ENCODE peak calls at places on chromosomes 3 and 15, in six cellular contexts. J is hepatocyte, S is MM.1S, H is HCT116, W is PC-9, I is PC-3. O is an unnamed sample.

GRCh38 chr3:123272547-123272946 is 70.8 kb downstream of the SEC22A start:
- DNase-seq in J (no peak), S (no peak), H (no peak), W (no peak), I (peak; percentile 22), O (no peak)

GRCh38 chr15:100729461-100729860 is 127.1 kb downstream of the ASB7 start:
- DNase-seq in J (no peak), S (no peak), H (no peak), W (no peak), I (no peak), O (no peak)

GRCh38 chr15:78850926-78851600 is 21.6 kb upstream of the MORF4L1 start:
- DNase-seq in J (no peak), S (no peak), H (no peak), W (no peak), I (no peak), O (peak; percentile 50)

GRCh38 chr3:25856902-25857518 is 67.1 kb downstream of the OXSM start:
- DNase-seq in J (peak; percentile 41), S (peak; percentile 72), H (peak; percentile 22), W (no peak), I (peak; percentile 68), O (peak; percentile 73)

GRCh38 chr3:175129126-175129525 is 270.0 kb downstream of the NAALADL2 start:
- DNase-seq in J (no peak), S (no peak), H (no peak), W (no peak), I (peak; percentile 84), O (no peak)

GRCh38 chr15:53036641-53037040 is 246.5 kb upstream of the ONECUT1 start:
- DNase-seq in J (no peak), S (no peak), H (no peak), W (no peak), I (no peak), O (no peak)

GRCh38 chr3:44117736-44118135 is 124.0 kb upstream of the TOPAZ1 start:
- DNase-seq in J (no peak), S (no peak), H (no peak), W (no peak), I (no peak), O (peak; percentile 34)

GRCh38 chr3:11734-12133 is 184.8 kb upstream of the CHL1 start:
- DNase-seq in J (peak; percentile 33), S (no peak), H (no peak), W (no peak), I (no peak), O (peak; percentile 51)

GRCh38 chr3:61239871-61240270 is 11.4 kb downstream of the FHIT start:
- DNase-seq in J (no peak), S (no peak), H (no peak), W (no peak), I (no peak), O (no peak)

GRCh38 chr15:33963831-33964664 is 4.2 kb upstream of the CHRM5 start:
- DNase-seq in J (peak; percentile 35), S (peak; percentile 41), H (peak; percentile 12), W (no peak), I (peak; percentile 68), O (peak; percentile 75)

GRCh38 chr15:86677316-86677715 is 597.6 kb downstream of the AGBL1 start:
- DNase-seq in J (no peak), S (no peak), H (no peak), W (no peak), I (no peak), O (peak; percentile 29)

GRCh38 chr3:140630366-140630765 is 47.5 kb upstream of the TRIM42 start:
- DNase-seq in J (no peak), S (no peak), H (no peak), W (peak; percentile 36), I (peak; percentile 20), O (no peak)

GRCh38 chr3:87350367-87351199 is 74.2 kb upstream of the POU1F1 start:
- DNase-seq in J (peak; percentile 75), S (peak; percentile 65), H (peak; percentile 38), W (peak; percentile 48), I (peak; percentile 80), O (peak; percentile 72)

GRCh38 chr15:90879730-90880366 is 4.5 kb upstream of the FES start:
- DNase-seq in J (no peak), S (no peak), H (no peak), W (no peak), I (no peak), O (no peak)

GRCh38 chr15:42736178-42736792 is 643 bp downstream of the CDAN1 start:
- DNase-seq in J (peak; percentile 59), S (peak; percentile 19), H (no peak), W (no peak), I (peak; percentile 7), O (peak; percentile 43)

GRCh38 chr15:37791693-37792092 is 142.7 kb upstream of the TMCO5A start:
- DNase-seq in J (no peak), S (no peak), H (no peak), W (no peak), I (no peak), O (no peak)

GRCh38 chr15:30941520-30941919 is 37.8 kb downstream of the FAN1 start:
- DNase-seq in J (no peak), S (no peak), H (no peak), W (no peak), I (no peak), O (peak; percentile 54)

GRCh38 chr3:160928183-160928718 is 172.2 kb downstream of the PPM1L start:
- DNase-seq in J (no peak), S (no peak), H (no peak), W (no peak), I (peak; percentile 50), O (peak; percentile 28)

GRCh38 chr3:178880274-178880673 is 191.3 kb downstream of the ZMAT3 start:
- DNase-seq in J (no peak), S (no peak), H (no peak), W (no peak), I (no peak), O (peak; percentile 40)

GRCh38 chr15:40310001-40310959 is 2.5 kb upstream of the PLCB2 start:
- DNase-seq in J (peak; percentile 63), S (peak; percentile 12), H (peak; percentile 40), W (no peak), I (peak; percentile 68), O (peak; percentile 87)

GRCh38 chr3:59006791-59007517 is 42.9 kb downstream of the CFAP20DC start:
- DNase-seq in J (no peak), S (no peak), H (no peak), W (no peak), I (no peak), O (no peak)

GRCh38 chr3:156474560-156475389 is 80.1 kb downstream of the SSR3 start:
- DNase-seq in J (no peak), S (no peak), H (no peak), W (no peak), I (peak; percentile 22), O (peak; percentile 66)

GRCh38 chr3:10988003-10988402 is 4.5 kb upstream of the SLC6A1 start:
- DNase-seq in J (no peak), S (no peak), H (no peak), W (no peak), I (no peak), O (no peak)

GRCh38 chr3:58260733-58261132 is 23.1 kb downstream of the ABHD6 start:
- DNase-seq in J (no peak), S (no peak), H (no peak), W (no peak), I (no peak), O (no peak)

GRCh38 chr15:60572462-60573214 is 93.7 kb upstream of the ICE2 start:
- DNase-seq in J (no peak), S (no peak), H (no peak), W (no peak), I (no peak), O (no peak)

GRCh38 chr15:68299436-68299835 is 21.9 kb downstream of the FEM1B start:
- DNase-seq in J (no peak), S (no peak), H (no peak), W (no peak), I (no peak), O (no peak)

GRCh38 chr3:111324645-111325044 is 217.4 kb upstream of the CD96 start:
- DNase-seq in J (no peak), S (no peak), H (no peak), W (no peak), I (no peak), O (no peak)

GRCh38 chr3:5160926-5161858 is 26.3 kb upstream of the EDEM1 start:
- DNase-seq in J (no peak), S (no peak), H (peak; percentile 1), W (peak; percentile 66), I (peak; percentile 62), O (peak; percentile 16)
- H3K9me2 ChIP-seq in J (no peaks in the 10 kb centered on the region), S (no peaks in the 10 kb centered on the region), H (no peaks in the 10 kb centered on the region), W (no peaks in the 10 kb centered on the region), I (no peaks in the 10 kb centered on the region), O (no peaks in the 10 kb centered on the region)

GRCh38 chr15:45429974-45430792 is 51.8 kb upstream of the GATM start:
- DNase-seq in J (peak; percentile 86), S (peak; percentile 70), H (no peak), W (no peak), I (peak; percentile 70), O (peak; percentile 81)
- TF ChIP-seq CTCF in J (peak; percentile 100), S (peak; percentile 100), H (peak; percentile 100), W (peak; percentile 99), I (peak; percentile 100), O (peak; percentile 96)

GRCh38 chr3:180626844-180627243 is 24.9 kb downstream of the TTC14 start:
- DNase-seq in J (no peak), S (peak; percentile 21), H (no peak), W (no peak), I (no peak), O (no peak)
- TF ChIP-seq EZH2 in J (no peak), S (no peak), H (no peak), W (no peak), I (no peak), O (no peak)

DNA sequence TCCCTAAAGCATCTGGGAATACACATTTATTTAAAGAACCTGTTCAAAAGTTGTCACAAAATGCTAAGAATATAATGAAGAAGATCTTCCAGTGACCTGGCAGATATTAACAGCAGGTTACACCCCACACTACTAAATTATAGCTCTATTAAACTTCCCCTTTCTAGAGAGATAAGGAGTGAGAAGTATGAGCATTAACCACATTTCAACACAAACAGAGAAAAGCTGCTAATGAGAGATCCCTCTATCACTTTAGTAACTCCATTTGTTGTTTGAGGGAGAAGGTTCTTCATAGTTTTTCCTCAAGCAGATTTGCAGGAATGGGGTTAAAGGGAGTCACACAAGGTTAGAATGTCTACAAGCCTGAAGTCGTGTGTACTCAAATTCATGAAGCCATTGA is 3.6 kb downstream of the COL8A1 start:
- DNase-seq in J (no peak), S (no peak), H (no peak), W (no peak), I (no peak), O (no peak)
- H3K9me2 ChIP-seq in J (no peaks in the 10 kb centered on the region), S (no peaks in the 10 kb centered on the region), H (no peaks in the 10 kb centered on the region), W (no peaks in the 10 kb centered on the region), I (no peaks in the 10 kb centered on the region), O (no peaks in the 10 kb centered on the region)

GRCh38 chr15:62795700-62796099 is 246.8 kb upstream of the TPM1 start:
- DNase-seq in J (no peak), S (no peak), H (no peak), W (no peak), I (no peak), O (no peak)

GRCh38 chr15:62798536-62798935 is 244.0 kb upstream of the TPM1 start:
- DNase-seq in J (no peak), S (no peak), H (no peak), W (no peak), I (no peak), O (no peak)

GRCh38 chr15:62799037-62799436 is 243.5 kb upstream of the TPM1 start:
- DNase-seq in J (no peak), S (no peak), H (no peak), W (no peak), I (no peak), O (no peak)

GRCh38 chr15:62796296-62796695 is 246.3 kb upstream of the TPM1 start:
- DNase-seq in J (no peak), S (no peak), H (no peak), W (no peak), I (no peak), O (no peak)

GRCh38 chr15:62797171-62797570 is 245.4 kb upstream of the TPM1 start:
- DNase-seq in J (no peak), S (no peak), H (no peak), W (no peak), I (no peak), O (no peak)
- TF ChIP-seq CTCF in J (no peak), S (no peak), H (no peak), W (no peak), I (no peak), O (no peak)